ENCODE peak calls at places on chromosome 14, in seven cellular contexts. D, L, S, U, R, Z and J are unnamed samples.

GRCh38 chr14:76771432-76771980 is 10.2 kb downstream of the VASH1 start:
- DNase-seq in D (no peak), L (no peak), S (no peak), U (no peak), R (no peak), Z (no peak), J (no peak)

GRCh38 chr14:84403585-84403984 is 1126.4 kb upstream of the FLRT2 start:
- DNase-seq in D (no peak), L (no peak), S (no peak), U (no peak), R (no peak), Z (no peak), J (no peak)

GRCh38 chr14:23447634-23448353 is 12.3 kb upstream of the MYH7 start:
- DNase-seq in D (no peak), L (no peak), S (no peak), U (no peak), R (no peak), Z (peak), J (no peak)

GRCh38 chr14:74510955-74511354 is 17.4 kb downstream of the ISCA2 start:
- DNase-seq in D (peak), L (peak), S (no peak), U (no peak), R (no peak), Z (peak), J (no peak)

GRCh38 chr14:55739967-55740707 is 160.1 kb downstream of the KTN1 start:
- DNase-seq in D (no peak), L (no peak), S (no peak), U (no peak), R (no peak), Z (no peak), J (no peak)

GRCh38 chr14:23512156-23512555 is 39.4 kb downstream of the ZFHX2 start:
- DNase-seq in D (no peak), L (no peak), S (peak), U (no peak), R (no peak), Z (no peak), J (no peak)

GRCh38 chr14:89277229-89277628 is 139.8 kb downstream of the FOXN3 start:
- DNase-seq in D (no peak), L (no peak), S (no peak), U (no peak), R (no peak), Z (no peak), J (no peak)

GRCh38 chr14:22388669-22389625 is 200.1 kb downstream of the DAD1 start:
- DNase-seq in D (no peak), L (no peak), S (no peak), U (no peak), R (no peak), Z (no peak), J (peak)

GRCh38 chr14:90049390-90049789 is 12.4 kb upstream of the KCNK13 start:
- DNase-seq in D (no peak), L (no peak), S (peak), U (no peak), R (no peak), Z (no peak), J (peak)

GRCh38 chr14:24058260-24058950 is 6.6 kb downstream of the CARMIL3 start:
- DNase-seq in D (no peak), L (peak), S (peak), U (peak), R (peak), Z (peak), J (peak)

GRCh38 chr14:81363746-81364400 is 36.3 kb downstream of the STON2 start:
- DNase-seq in D (no peak), L (no peak), S (peak), U (no peak), R (no peak), Z (no peak), J (no peak)

GRCh38 chr14:58817846-58818245 is 180.1 kb downstream of the DACT1 start:
- DNase-seq in D (no peak), L (peak), S (no peak), U (no peak), R (no peak), Z (no peak), J (no peak)

GRCh38 chr14:93648440-93649168 is 139.7 kb downstream of the PRIMA1 start:
- DNase-seq in D (no peak), L (peak), S (peak), U (no peak), R (no peak), Z (no peak), J (peak)

GRCh38 chr14:46686652-46687051 is 35.1 kb upstream of the RPL10L start:
- DNase-seq in D (no peak), L (no peak), S (no peak), U (no peak), R (no peak), Z (no peak), J (peak)

GRCh38 chr14:100815478-100816285 is 10.2 kb upstream of the MEG3 start:
- DNase-seq in D (no peak), L (peak), S (no peak), U (no peak), R (no peak), Z (no peak), J (no peak)

GRCh38 chr14:89493406-89493805 is 76.4 kb upstream of the FOXN3 start:
- DNase-seq in D (no peak), L (no peak), S (no peak), U (no peak), R (no peak), Z (no peak), J (no peak)

GRCh38 chr14:97697772-97698171 is 900.6 kb downstream of the VRK1 start:
- DNase-seq in D (no peak), L (no peak), S (no peak), U (no peak), R (no peak), Z (no peak), J (no peak)

GRCh38 chr14:100537701-100538565 is 49.3 kb downstream of the BEGAIN start:
- DNase-seq in D (peak), L (no peak), S (no peak), U (no peak), R (peak), Z (no peak), J (no peak)

GRCh38 chr14:55000381-55000780 is 26.5 kb downstream of the WDHD1 start:
- DNase-seq in D (no peak), L (no peak), S (no peak), U (no peak), R (no peak), Z (no peak), J (peak)

GRCh38 chr14:100237735-100238418 is 1.1 kb upstream of the YY1 start:
- DNase-seq in D (peak), L (peak), S (peak), U (no peak), R (no peak), Z (peak), J (peak)

GRCh38 chr14:105446971-105447370 is 27.3 kb downstream of the MTA1 start:
- DNase-seq in D (no peak), L (no peak), S (no peak), U (no peak), R (no peak), Z (no peak), J (no peak)

GRCh38 chr14:59918824-59919581 is 941 bp upstream of the LRRC9 start:
- DNase-seq in D (no peak), L (peak), S (peak), U (no peak), R (no peak), Z (peak), J (peak)

GRCh38 chr14:32472512-32473472 is 143.7 kb downstream of the AKAP6 start:
- DNase-seq in D (no peak), L (peak), S (peak), U (no peak), R (peak), Z (no peak), J (peak)

GRCh38 chr14:22333408-22334274 is 255.4 kb downstream of the DAD1 start:
- DNase-seq in D (no peak), L (peak), S (no peak), U (no peak), R (no peak), Z (peak), J (peak)

GRCh38 chr14:88834883-88835431 is 10.5 kb downstream of the TTC8 start:
- DNase-seq in D (no peak), L (peak), S (no peak), U (no peak), R (no peak), Z (no peak), J (peak)

GRCh38 chr14:51783765-51784164 is 76.6 kb upstream of the GNG2 start:
- DNase-seq in D (no peak), L (peak), S (no peak), U (no peak), R (no peak), Z (no peak), J (peak)

GRCh38 chr14:21514341-21514740 is 3.2 kb upstream of the METTL3 start:
- DNase-seq in D (no peak), L (no peak), S (no peak), U (no peak), R (no peak), Z (no peak), J (no peak)

GRCh38 chr14:53273671-53274072 is 120.5 kb upstream of the DDHD1 start:
- DNase-seq in D (no peak), L (peak), S (no peak), U (no peak), R (no peak), Z (no peak), J (peak)

GRCh38 chr14:34711808-34712712 is 2.3 kb downstream of the CFL2 start:
- DNase-seq in D (no peak), L (no peak), S (no peak), U (no peak), R (no peak), Z (no peak), J (no peak)

GRCh38 chr14:61965030-61965745 is 203.0 kb downstream of the SNAPC1 start:
- DNase-seq in D (no peak), L (peak), S (no peak), U (no peak), R (no peak), Z (peak), J (peak)

GRCh38 chr14:96581902-96582640 is 79.9 kb downstream of the PAPOLA start:
- DNase-seq in D (no peak), L (no peak), S (peak), U (no peak), R (no peak), Z (no peak), J (peak)

GRCh38 chr14:64637735-64638473 is 66.3 kb upstream of the PLEKHG3 start:
- DNase-seq in D (no peak), L (no peak), S (no peak), U (no peak), R (no peak), Z (no peak), J (no peak)

GRCh38 chr14:38065101-38065762 is 142.5 kb upstream of the SSTR1 start:
- DNase-seq in D (peak), L (no peak), S (no peak), U (no peak), R (no peak), Z (no peak), J (no peak)

GRCh38 chr14:32205984-32206383 is 2.9 kb upstream of the RNU6-8 start:
- DNase-seq in D (no peak), L (no peak), S (no peak), U (no peak), R (no peak), Z (no peak), J (peak)

GRCh38 chr14:56126514-56126913 is 8.3 kb downstream of the PELI2 start:
- DNase-seq in D (no peak), L (no peak), S (peak), U (no peak), R (no peak), Z (no peak), J (no peak)

GRCh38 chr14:64929003-64929337 is 13.6 kb downstream of the GPX2 start:
- DNase-seq in D (no peak), L (no peak), S (no peak), U (no peak), R (no peak), Z (no peak), J (no peak)